ENCODE peak calls at places on chromosomes 1 and 21, in eight cellular contexts. W is SW480; Z is AG20443; N is KG1; X is activated CD8-positive, alpha-beta memory T cell treated with anti-CD3 and anti-CD28 coated beads for 24 hours; U is EL; L is COLO829; B is amniotic stem cell. D is an unnamed sample.

GRCh38 chr1:40971962-40972361 is 7.5 kb upstream of the CTPS1 start:
- DNase-seq in W (no peak), Z (no peak), N (no peak), X (no peak), U (no peak), L (no peak), B (no peak), D (no peak)

GRCh38 chr1:119808972-119809550 is 2.2 kb downstream of the REG4 start:
- DNase-seq in W (peak; percentile 64), Z (peak; percentile 81), N (peak; percentile 35), X (peak; percentile 82), U (peak; percentile 66), L (peak; percentile 56), B (peak; percentile 27), D (peak; percentile 79)

GRCh38 chr21:42520628-42521253 is 7.1 kb downstream of the SLC37A1 start:
- DNase-seq in W (no peak), Z (no peak), N (no peak), X (no peak), U (no peak), L (no peak), B (no peak), D (peak; percentile 60)

GRCh38 chr1:185862235-185862634 is 128.0 kb downstream of the HMCN1 start:
- DNase-seq in W (no peak), Z (no peak), N (no peak), X (no peak), U (peak; percentile 19), L (peak; percentile 73), B (no peak), D (peak; percentile 49)

GRCh38 chr1:43270421-43271095 is 775 bp downstream of the TMEM125 start:
- DNase-seq in W (peak; percentile 85), Z (no peak), N (no peak), X (no peak), U (no peak), L (no peak), B (no peak), D (peak; percentile 97)

GRCh38 chr1:187003353-187003752 is 174.6 kb downstream of the PLA2G4A start:
- DNase-seq in W (no peak), Z (no peak), N (no peak), X (no peak), U (no peak), L (no peak), B (no peak), D (no peak)

GRCh38 chr1:24005163-24005562 is 25.0 kb upstream of the SRSF10 start:
- DNase-seq in W (no peak), Z (no peak), N (no peak), X (no peak), U (no peak), L (no peak), B (no peak), D (no peak)

GRCh38 chr1:245458761-245459174 is 304.0 kb downstream of the KIF26B start:
- DNase-seq in W (no peak), Z (peak; percentile 37), N (peak; percentile 8), X (no peak), U (peak; percentile 20), L (no peak), B (no peak), D (no peak)

GRCh38 chr1:46757256-46757955 is 38.5 kb upstream of the EFCAB14 start:
- DNase-seq in W (peak; percentile 90), Z (no peak), N (no peak), X (no peak), U (no peak), L (no peak), B (no peak), D (peak; percentile 47)

GRCh38 chr1:56819393-56819899 is at the start of gene FYB2:
- DNase-seq in W (peak; percentile 29), Z (no peak), N (no peak), X (no peak), U (no peak), L (no peak), B (no peak), D (peak; percentile 45)

GRCh38 chr1:41540886-41541591 is 56.6 kb upstream of the EDN2 start:
- DNase-seq in W (peak; percentile 32), Z (peak; percentile 29), N (no peak), X (no peak), U (no peak), L (peak; percentile 25), B (no peak), D (no peak)

GRCh38 chr1:5683446-5683845 is 308.8 kb downstream of the NPHP4 start:
- DNase-seq in W (no peak), Z (no peak), N (no peak), X (no peak), U (no peak), L (no peak), B (no peak), D (no peak)

GRCh38 chr1:63112155-63112914 is 210.0 kb upstream of the FOXD3 start:
- DNase-seq in W (no peak), Z (peak; percentile 81), N (no peak), X (no peak), U (peak; percentile 55), L (peak; percentile 91), B (peak; percentile 55), D (no peak)

GRCh38 chr1:110566836-110567235 is 39.3 kb downstream of the KCNA2 start:
- DNase-seq in W (no peak), Z (no peak), N (no peak), X (no peak), U (no peak), L (no peak), B (no peak), D (no peak)

GRCh38 chr1:119767486-119767885 is 1.2 kb downstream of the HMGCS2 start:
- DNase-seq in W (peak; percentile 31), Z (no peak), N (no peak), X (no peak), U (no peak), L (peak; percentile 6), B (no peak), D (peak; percentile 44)

GRCh38 chr1:230905733-230906132 is 37.4 kb upstream of the C1orf198 start:
- DNase-seq in W (no peak), Z (peak; percentile 70), N (no peak), X (no peak), U (no peak), L (peak; percentile 80), B (no peak), D (no peak)

GRCh38 chr1:231630558-231631205 is 4.1 kb downstream of the DISC1 start:
- DNase-seq in W (no peak), Z (peak; percentile 63), N (no peak), X (no peak), U (peak; percentile 83), L (no peak), B (peak; percentile 31), D (no peak)

GRCh38 chr1:230899845-230900251 is 31.5 kb upstream of the C1orf198 start:
- DNase-seq in W (no peak), Z (peak; percentile 84), N (no peak), X (no peak), U (peak; percentile 81), L (no peak), B (peak; percentile 66), D (no peak)

GRCh38 chr1:29845910-29846309 is 609.6 kb downstream of the PTPRU start:
- DNase-seq in W (no peak), Z (no peak), N (no peak), X (no peak), U (no peak), L (no peak), B (no peak), D (no peak)

GRCh38 chr1:69794831-69795230 is 227.1 kb downstream of the LRRC7 start:
- DNase-seq in W (no peak), Z (no peak), N (no peak), X (no peak), U (peak; percentile 3), L (no peak), B (no peak), D (no peak)

GRCh38 chr1:69191280-69191679 is 376.4 kb upstream of the LRRC7 start:
- DNase-seq in W (no peak), Z (no peak), N (no peak), X (no peak), U (no peak), L (no peak), B (no peak), D (no peak)

GRCh38 chr1:154841384-154841783 is 28.7 kb downstream of the KCNN3 start:
- DNase-seq in W (no peak), Z (no peak), N (no peak), X (no peak), U (no peak), L (no peak), B (no peak), D (no peak)

GRCh38 chr1:70071597-70071996 is 133.8 kb downstream of the LRRC40 start:
- DNase-seq in W (no peak), Z (peak; percentile 25), N (no peak), X (no peak), U (peak; percentile 52), L (no peak), B (no peak), D (no peak)

GRCh38 chr1:236103646-236104218 is 38.6 kb upstream of the GPR137B start:
- DNase-seq in W (peak; percentile 49), Z (peak; percentile 84), N (peak; percentile 12), X (peak; percentile 78), U (peak; percentile 57), L (peak; percentile 94), B (no peak), D (peak; percentile 62)

GRCh38 chr1:921011-921837 is 2.5 kb upstream of the SAMD11 start:
- DNase-seq in W (peak; percentile 61), Z (peak; percentile 90), N (peak; percentile 58), X (no peak), U (peak; percentile 80), L (peak; percentile 30), B (peak; percentile 75), D (peak; percentile 55)

GRCh38 chr1:10789392-10790154 is 6.9 kb downstream of the CASZ1 start:
- DNase-seq in W (no peak), Z (no peak), N (no peak), X (no peak), U (no peak), L (no peak), B (no peak), D (no peak)

GRCh38 chr1:157312270-157312812 is 174.1 kb upstream of the ETV3 start:
- DNase-seq in W (no peak), Z (no peak), N (no peak), X (no peak), U (peak; percentile 29), L (no peak), B (no peak), D (peak; percentile 14)

GRCh38 chr1:191592111-191592510 is 566.2 kb upstream of the RGS18 start:
- DNase-seq in W (no peak), Z (no peak), N (no peak), X (no peak), U (no peak), L (no peak), B (no peak), D (no peak)

GRCh38 chr1:95554408-95554807 is 320.4 kb downstream of the RWDD3 start:
- DNase-seq in W (no peak), Z (no peak), N (no peak), X (no peak), U (no peak), L (no peak), B (no peak), D (no peak)

GRCh38 chr1:172960454-172961208 is 90.1 kb downstream of the TNFSF18 start:
- DNase-seq in W (no peak), Z (peak; percentile 24), N (no peak), X (no peak), U (no peak), L (no peak), B (no peak), D (no peak)

GRCh38 chr1:65067491-65068201 is 80.4 kb upstream of the AK4 start:
- DNase-seq in W (peak; percentile 87), Z (peak; percentile 69), N (peak; percentile 40), X (peak; percentile 85), U (peak; percentile 73), L (peak; percentile 61), B (peak; percentile 50), D (peak; percentile 74)

GRCh38 chr1:55244476-55245109 is 29.4 kb upstream of the USP24 start:
- DNase-seq in W (no peak), Z (peak; percentile 52), N (no peak), X (no peak), U (peak; percentile 72), L (no peak), B (no peak), D (no peak)

GRCh38 chr1:56389813-56390539 is 189.4 kb downstream of the PLPP3 start:
- DNase-seq in W (peak; percentile 7), Z (no peak), N (no peak), X (no peak), U (no peak), L (no peak), B (no peak), D (no peak)

GRCh38 chr1:30855686-30856259 is 52.8 kb downstream of the SDC3 start:
- DNase-seq in W (no peak), Z (no peak), N (no peak), X (no peak), U (no peak), L (no peak), B (no peak), D (no peak)